ENCODE peak calls at places on chromosomes 6 and 20, in six cellular contexts. C is testis, W is Panc1, X is endodermal cell, Z is pancreas, V is IMR-90. D is an unnamed sample.

GRCh38 chr6:75326557-75327258 is 42.1 kb upstream of the TMEM30A start:
- DNase-seq in C (no peak), W (no peak), X (no peak), Z (no peak), V (peak), D (no peak)

GRCh38 chr6:68559716-68560115 is 75.4 kb upstream of the ADGRB3 start:
- DNase-seq in C (no peak), W (no peak), X (peak), Z (no peak), V (no peak), D (peak)

GRCh38 chr6:42898891-42899361 is 16.9 kb upstream of the PTCRA start:
- DNase-seq in C (peak), W (no peak), X (peak), Z (peak), V (peak), D (peak)

GRCh38 chr6:141956046-141956761 is 176.5 kb upstream of the GJE1 start:
- DNase-seq in C (peak), W (no peak), X (no peak), Z (no peak), V (peak), D (no peak)

GRCh38 chr20:25517124-25517523 is 68.2 kb downstream of the NINL start:
- DNase-seq in C (no peak), W (no peak), X (no peak), Z (no peak), V (no peak), D (no peak)

GRCh38 chr6:109071125-109071917 is 23.3 kb downstream of the SESN1 start:
- DNase-seq in C (no peak), W (no peak), X (no peak), Z (no peak), V (no peak), D (no peak)

GRCh38 chr20:47343007-47343472 is 13.5 kb downstream of the ZMYND8 start:
- DNase-seq in C (no peak), W (no peak), X (no peak), Z (no peak), V (peak), D (no peak)

GRCh38 chr6:137351890-137352289 is 132.7 kb upstream of the IFNGR1 start:
- DNase-seq in C (no peak), W (no peak), X (no peak), Z (no peak), V (peak), D (no peak)

GRCh38 chr20:38343107-38343797 is 3.0 kb upstream of the LBP start:
- DNase-seq in C (peak), W (no peak), X (no peak), Z (no peak), V (peak), D (peak)

GRCh38 chr6:15304337-15305078 is 58.6 kb downstream of the JARID2 start:
- DNase-seq in C (no peak), W (no peak), X (no peak), Z (no peak), V (no peak), D (no peak)
- H3K27ac ChIP-seq in C (no peak), W (no peak), X (no peak), Z (no peak), V (no peak), D (no peak)

DNA sequence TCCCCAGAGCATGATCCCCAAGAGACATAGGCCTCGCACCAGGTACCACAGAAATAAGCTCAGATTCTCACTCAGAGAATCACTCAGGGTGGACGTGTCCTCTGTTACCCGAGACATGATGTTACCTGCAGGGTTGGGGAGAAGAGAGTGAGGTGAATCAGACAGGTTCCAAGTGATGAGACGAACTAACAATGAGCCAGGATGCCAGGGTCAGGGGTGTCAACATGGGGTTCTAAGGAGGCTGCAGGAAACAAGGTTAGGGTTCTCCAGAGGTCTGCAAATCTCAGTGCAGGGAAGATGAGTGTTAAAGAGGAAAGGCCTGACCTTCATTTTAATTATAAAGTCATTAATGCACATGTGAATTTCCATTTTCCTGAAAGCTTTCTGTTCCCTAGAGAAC is 2.5 kb downstream of the TAP1 start:
- DNase-seq in C (no peak), W (no peak), X (no peak), Z (no peak), V (no peak), D (no peak)
- H3K4me3 ChIP-seq in C (no peak), W (no peak), X (no peak), Z (no peak), V (no peak), D (no peak)

GRCh38 chr6:111521497-111522275 is 38.7 kb upstream of the REV3L start:
- DNase-seq in C (no peak), W (no peak), X (no peak), Z (no peak), V (peak), D (no peak)
- H3K27ac ChIP-seq in C (peak), W (peak), X (no peak), Z (no peak), V (no peak), D (no peak)

GRCh38 chr6:28335564-28336283 is at the start of gene ZSCAN31:
- DNase-seq in C (peak), W (no peak), X (peak), Z (peak), V (peak), D (peak)

GRCh38 chr6:28333047-28333446 is 2.9 kb downstream of the ZSCAN31 start:
- DNase-seq in C (no peak), W (no peak), X (no peak), Z (no peak), V (no peak), D (no peak)

GRCh38 chr6:28335040-28335563 is 846 bp downstream of the ZSCAN31 start:
- DNase-seq in C (peak), W (peak), X (no peak), Z (no peak), V (no peak), D (no peak)

GRCh38 chr6:28333599-28334018 is 2.3 kb downstream of the ZSCAN31 start:
- DNase-seq in C (no peak), W (no peak), X (no peak), Z (no peak), V (no peak), D (no peak)

DNA sequence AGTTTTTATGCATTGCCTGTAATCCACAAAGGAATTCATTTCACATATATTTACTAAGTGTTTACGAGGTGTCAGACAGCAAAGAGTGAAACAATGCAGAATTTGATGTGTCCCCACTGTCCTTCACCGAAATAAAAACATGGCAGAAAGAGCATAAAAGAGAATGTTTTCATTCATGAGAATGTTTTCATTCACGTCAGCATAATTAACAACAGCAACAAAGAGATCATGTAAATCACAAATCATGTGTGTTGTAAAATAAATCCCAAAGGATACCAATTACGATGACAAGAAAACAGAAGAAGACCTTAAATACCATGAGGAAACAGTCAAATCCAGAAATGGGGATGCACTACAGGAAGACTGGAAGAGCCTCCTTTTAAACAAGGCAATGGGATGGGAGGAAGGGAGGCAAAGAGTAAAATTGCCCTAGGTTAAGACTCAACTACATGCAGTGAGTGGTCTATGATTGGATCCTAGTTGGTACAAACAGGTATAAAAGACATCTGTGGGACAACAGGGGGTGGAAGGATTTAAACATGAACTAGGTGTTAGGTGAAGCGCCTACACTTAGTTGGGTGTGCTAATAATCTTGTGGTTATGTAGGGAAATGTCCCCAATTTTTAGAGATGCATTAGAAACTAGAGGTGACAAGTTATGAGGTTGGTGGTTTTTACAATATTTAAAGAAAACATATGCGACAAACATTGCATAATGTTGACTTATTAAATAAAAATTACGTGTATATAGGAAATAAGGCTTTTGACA is 1.5 kb downstream of the ZSCAN31 start:
- DNase-seq in C (no peak), W (no peak), X (no peak), Z (no peak), V (no peak), D (no peak)
- H3K4me3 ChIP-seq in C (peak), W (peak), X (peak), Z (peak), V (no peak), D (peak)